ENCODE peak calls at places on chromosomes 12 and 14, in four cellular contexts. S is GM12878, B is HepG2, N is K562. A is an unnamed sample.

GRCh38 chr12:25959069-25959961 is 833 bp downstream of the RASSF8 start:
- DNase-seq in B (no peak), N (no peak), S (no peak), A (peak)

GRCh38 chr14:100469632-100470522 is 117.3 kb downstream of the BEGAIN start:
- DNase-seq in B (no peak), S (no peak), N (no peak), A (no peak)

GRCh38 chr12:49415426-49416040 is 48.3 kb downstream of the SPATS2 start:
- DNase-seq in B (no peak), N (no peak), S (no peak), A (no peak)

GRCh38 chr12:19186722-19187661 is 57.5 kb downstream of the PLEKHA5 start:
- DNase-seq in B (peak), N (peak), S (no peak), A (no peak)

GRCh38 chr14:23951590-23952143 is 1.9 kb upstream of the DHRS4 start:
- DNase-seq in N (no peak), B (peak), S (no peak), A (peak)

GRCh38 chr12:105897311-105897725 is 241.4 kb downstream of the NUAK1 start:
- DNase-seq in S (no peak), N (no peak), B (no peak), A (peak)

GRCh38 chr12:113470871-113471618 is 626 bp downstream of the LHX5 start:
- DNase-seq in N (no peak), S (no peak), B (no peak), A (peak)

GRCh38 chr12:44034916-44035315 is 199.0 kb downstream of the TMEM117 start:
- DNase-seq in B (no peak), N (no peak), S (no peak), A (no peak)

GRCh38 chr14:73820631-73821030 is 31.0 kb upstream of the PTGR2 start:
- DNase-seq in B (no peak), N (no peak), S (no peak), A (no peak)

GRCh38 chr12:102634216-102634615 is 153.9 kb upstream of the IGF1 start:
- DNase-seq in B (no peak), S (no peak), N (no peak), A (no peak)

GRCh38 chr12:110458756-110459155 is 8.6 kb upstream of the ARPC3 start:
- DNase-seq in B (no peak), S (no peak), N (no peak), A (no peak)

GRCh38 chr12:9702239-9702638 is 30.7 kb downstream of the CLECL1 start:
- DNase-seq in S (no peak), N (no peak), B (no peak), A (no peak)

GRCh38 chr14:33165144-33165925 is 226.7 kb downstream of the NPAS3 start:
- DNase-seq in B (no peak), N (no peak), S (no peak), A (no peak)

GRCh38 chr12:116459921-116460666 is 99.1 kb upstream of the MAP1LC3B2 start:
- DNase-seq in B (no peak), S (no peak), N (no peak), A (no peak)

GRCh38 chr14:54147285-54147684 is 190.7 kb upstream of the BMP4 start:
- DNase-seq in N (no peak), S (no peak), B (no peak), A (no peak)

GRCh38 chr12:18224745-18225144 is 36.6 kb upstream of the PIK3C2G start:
- DNase-seq in B (peak), N (no peak), S (no peak), A (no peak)

GRCh38 chr12:46555379-46555778 is 182.8 kb upstream of the SLC38A2 start:
- DNase-seq in N (no peak), B (no peak), S (no peak), A (no peak)

GRCh38 chr12:53172352-53172751 is 8.2 kb upstream of the ZNF740 start:
- DNase-seq in B (no peak), N (no peak), S (no peak), A (no peak)

GRCh38 chr14:28151931-28152330 is 614.7 kb upstream of the FOXG1 start:
- DNase-seq in B (no peak), N (no peak), S (no peak), A (no peak)

DNA sequence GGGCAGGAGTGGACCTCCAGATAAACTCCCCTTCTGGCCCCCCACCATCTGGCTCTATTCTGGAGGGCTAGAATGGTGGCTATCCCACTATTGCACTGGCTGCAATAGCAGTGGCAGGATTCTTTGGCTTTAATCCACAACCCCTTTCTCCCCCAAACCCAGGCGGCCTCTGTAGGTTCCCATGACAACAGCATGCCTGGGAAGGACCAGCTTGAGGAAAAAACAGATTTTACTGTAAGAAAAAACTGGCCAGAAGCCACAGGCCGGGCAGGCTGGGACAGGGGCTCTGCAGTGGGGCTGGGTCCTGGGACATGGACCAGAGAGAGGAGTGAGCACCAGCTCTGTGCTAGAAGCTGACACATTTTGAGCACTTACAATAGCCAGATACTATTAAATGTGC is 13.6 kb upstream of the ACVR1B start:
- DNase-seq in N (no peak), S (no peak), B (no peak), A (no peak)
- TF ChIP-seq CBFB in N (no peak), S (no peak), B (no peak), A (no peak)

DNA sequence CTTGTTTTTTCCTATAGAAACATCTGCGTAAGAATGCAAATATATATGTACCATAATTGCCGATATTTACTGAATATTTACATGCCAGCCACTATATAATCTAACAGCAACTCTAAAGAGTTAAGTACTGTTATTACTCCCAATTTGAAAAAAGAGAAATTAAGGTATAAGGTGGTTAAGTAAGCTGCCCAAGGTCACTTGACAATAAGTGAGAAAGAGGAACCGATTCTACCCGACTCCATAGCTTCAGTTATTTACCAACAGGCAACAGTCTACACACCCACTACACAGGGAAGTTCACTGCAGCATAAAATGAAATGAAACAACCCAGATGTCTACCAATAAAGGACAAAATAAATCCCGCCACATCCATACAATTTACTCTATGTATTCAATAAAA is 1.1 kb downstream of the MIS18BP1 start:
- DNase-seq in S (peak), B (peak), N (peak), A (no peak)
- TF ChIP-seq CBFB in S (no peak), B (no peak), N (no peak), A (no peak)

DNA sequence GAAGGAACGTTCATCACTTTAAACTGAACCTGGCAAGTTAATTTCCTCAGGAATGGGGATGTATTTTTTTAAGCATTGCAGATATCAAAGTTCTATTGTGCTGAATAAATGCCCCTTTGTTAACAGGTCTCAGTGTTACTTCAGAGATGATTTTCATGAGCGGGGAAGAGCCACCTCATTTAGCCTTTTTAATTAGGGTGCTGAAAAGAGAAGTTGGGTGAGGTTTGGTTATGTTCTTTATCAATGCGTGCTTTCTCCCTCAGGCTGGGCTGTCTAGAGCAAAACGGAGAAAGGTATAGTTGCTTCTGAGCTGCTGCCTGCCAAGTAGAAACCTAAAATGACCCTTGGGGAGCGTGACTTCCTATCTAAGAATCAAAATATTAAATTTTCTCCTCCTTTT is 8.0 kb upstream of the HIP1R start:
- DNase-seq in N (no peak), B (no peak), S (no peak), A (no peak)
- TF ChIP-seq CBFB in N (no peak), B (no peak), S (no peak), A (no peak)

GRCh38 chr12:14284189-14284722 is 81.2 kb upstream of the ATF7IP start:
- DNase-seq in N (peak), B (no peak), S (peak), A (no peak)
- TF ChIP-seq CBFB in N (no peak), B (no peak), S (peak), A (no peak)

DNA sequence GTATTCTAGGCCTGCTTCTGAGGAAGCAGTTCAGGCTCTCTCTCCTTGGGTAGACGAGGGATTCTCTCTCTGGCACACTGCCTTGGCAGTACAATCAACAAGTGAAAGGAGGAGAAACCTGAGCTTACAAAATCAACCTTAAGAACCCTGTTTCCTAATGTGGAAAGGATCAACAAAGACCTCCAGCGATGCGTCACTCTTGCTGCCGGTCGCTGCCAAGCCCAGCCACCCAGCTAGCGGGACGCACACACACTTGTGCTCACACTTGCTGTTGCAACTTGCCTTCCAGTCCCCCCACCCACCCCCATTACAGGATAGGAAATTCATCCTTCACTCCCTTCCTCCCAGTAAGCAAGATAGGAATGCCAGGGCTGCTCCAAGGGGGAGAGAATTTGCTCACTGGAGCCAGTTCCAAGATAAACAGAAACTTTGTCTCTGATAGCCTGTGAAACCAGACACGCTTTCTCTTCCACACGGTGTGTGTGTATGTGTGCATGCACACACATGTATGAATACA is 144.3 kb downstream of the BCL11B start:
- DNase-seq in N (no peak), S (no peak), B (no peak), A (no peak)
- TF ChIP-seq CBFB in N (no peak), S (no peak), B (no peak), A (no peak)

GRCh38 chr14:105092912-105093425 is 27.7 kb upstream of the GPR132 start:
- DNase-seq in B (no peak), N (peak), S (no peak), A (no peak)

GRCh38 chr14:105095236-105095805 is 30.1 kb upstream of the GPR132 start:
- DNase-seq in B (no peak), N (no peak), S (no peak), A (no peak)

GRCh38 chr14:105092124-105092911 is 27.1 kb upstream of the GPR132 start:
- DNase-seq in S (no peak), B (no peak), N (no peak), A (no peak)

GRCh38 chr14:105094193-105094907 is 29.1 kb upstream of the GPR132 start:
- DNase-seq in N (no peak), B (no peak), S (no peak), A (no peak)

GRCh38 chr14:105093426-105094192 is 28.4 kb upstream of the GPR132 start:
- DNase-seq in N (peak), B (peak), S (peak), A (peak)
- TF ChIP-seq CBFB in N (no peak), B (no peak), S (no peak), A (no peak)

GRCh38 chr14:68124885-68125731 is 305.5 kb downstream of the RAD51B start:
- DNase-seq in S (no peak), B (peak), N (no peak), A (no peak)
- TF ChIP-seq CBFB in S (no peak), B (no peak), N (no peak), A (no peak)

A was measured in WTC11.